ENCODE peak calls at places on chromosomes 3 and 15, in five cellular contexts. F, U, I, B and R are unnamed samples.

GRCh38 chr3:122975163-122975923 is 52.2 kb downstream of the SEMA5B start:
- DNase-seq in F (no peak), U (peak; percentile 50), I (peak; percentile 30), B (peak; percentile 11), R (no peak)

GRCh38 chr3:16253601-16254000 is 11.1 kb downstream of the DPH3 start:
- DNase-seq in F (no peak), U (no peak), I (no peak), B (no peak), R (no peak)

GRCh38 chr15:74631087-74631385 is 15.4 kb downstream of the CLK3 start:
- DNase-seq in F (no peak), U (no peak), I (no peak), B (no peak), R (no peak)

GRCh38 chr3:184565421-184566211 is 4.0 kb downstream of the EPHB3 start:
- DNase-seq in F (no peak), U (peak; percentile 64), I (no peak), B (no peak), R (no peak)

GRCh38 chr15:31489801-31490646 is 163.4 kb downstream of the KLF13 start:
- DNase-seq in F (no peak), U (peak; percentile 19), I (no peak), B (no peak), R (peak; percentile 29)

GRCh38 chr3:133667118-133667517 is 5.4 kb upstream of the TOPBP1 start:
- DNase-seq in F (no peak), U (no peak), I (no peak), B (no peak), R (no peak)

GRCh38 chr3:108234387-108234957 is 12.2 kb upstream of the IFT57 start:
- DNase-seq in F (no peak), U (no peak), I (no peak), B (no peak), R (no peak)

GRCh38 chr3:177729939-177730700 is 532.8 kb upstream of the TBL1XR1 start:
- DNase-seq in F (no peak), U (no peak), I (no peak), B (no peak), R (no peak)

GRCh38 chr3:133572158-133573053 is 1.1 kb upstream of the CDV3 start:
- DNase-seq in F (no peak), U (no peak), I (no peak), B (no peak), R (no peak)

GRCh38 chr3:141368062-141368924 is at the start of gene ZBTB38:
- DNase-seq in F (peak; percentile 89), U (no peak), I (peak; percentile 76), B (no peak), R (peak; percentile 77)

GRCh38 chr3:183502237-183502636 is 53.3 kb downstream of the KLHL6 start:
- DNase-seq in F (no peak), U (no peak), I (no peak), B (no peak), R (no peak)

GRCh38 chr3:119594066-119594465 is 3.6 kb upstream of the PLA1A start:
- DNase-seq in F (no peak), U (no peak), I (no peak), B (no peak), R (no peak)

GRCh38 chr3:184172681-184173373 is 1.8 kb upstream of the AP2M1 start:
- DNase-seq in F (no peak), U (no peak), I (no peak), B (no peak), R (no peak)

GRCh38 chr15:71228403-71228802 is 113.1 kb downstream of the THSD4 start:
- DNase-seq in F (no peak), U (no peak), I (no peak), B (no peak), R (no peak)

GRCh38 chr3:32948625-32949445 is 2.6 kb upstream of the CCR4 start:
- DNase-seq in F (no peak), U (no peak), I (no peak), B (no peak), R (no peak)

GRCh38 chr3:23114479-23114878 is 88.6 kb upstream of the UBE2E2 start:
- DNase-seq in F (no peak), U (peak; percentile 32), I (no peak), B (no peak), R (no peak)

GRCh38 chr3:111713833-111714232 is 118.7 kb upstream of the ZBED2 start:
- DNase-seq in F (no peak), U (no peak), I (no peak), B (no peak), R (no peak)

GRCh38 chr15:65801229-65801813 is 9.2 kb upstream of the DENND4A start:
- DNase-seq in F (no peak), U (no peak), I (no peak), B (no peak), R (no peak)

GRCh38 chr3:197002701-197003454 is 26.7 kb downstream of the MELTF start:
- DNase-seq in F (no peak), U (no peak), I (peak; percentile 59), B (peak; percentile 59), R (no peak)

GRCh38 chr15:56369234-56369633 is 4.0 kb downstream of the TEX9 start:
- DNase-seq in F (no peak), U (peak; percentile 52), I (no peak), B (no peak), R (no peak)

GRCh38 chr15:81182746-81183402 is 13.8 kb upstream of the IL16 start:
- DNase-seq in F (no peak), U (no peak), I (peak; percentile 40), B (no peak), R (no peak)

GRCh38 chr3:174116421-174116820 is 718.9 kb downstream of the NLGN1 start:
- DNase-seq in F (no peak), U (no peak), I (no peak), B (no peak), R (no peak)

GRCh38 chr3:194787650-194788049 is 102.0 kb downstream of the FAM43A start:
- DNase-seq in F (no peak), U (no peak), I (no peak), B (no peak), R (no peak)

GRCh38 chr3:58874795-58875194 is 175.0 kb downstream of the CFAP20DC start:
- DNase-seq in F (no peak), U (no peak), I (no peak), B (no peak), R (no peak)

GRCh38 chr3:14592390-14592789 is 52.2 kb upstream of the GRIP2 start:
- DNase-seq in F (no peak), U (no peak), I (no peak), B (no peak), R (no peak)

GRCh38 chr3:52845157-52845556 is 10.3 kb upstream of the MUSTN1 start:
- DNase-seq in F (no peak), U (no peak), I (no peak), B (no peak), R (no peak)

GRCh38 chr3:156751461-156752025 is 74.6 kb upstream of the LEKR1 start:
- DNase-seq in F (no peak), U (no peak), I (peak; percentile 78), B (no peak), R (no peak)

GRCh38 chr15:42084465-42085235 is 9.7 kb downstream of the PLA2G4D start:
- DNase-seq in F (no peak), U (peak; percentile 8), I (peak; percentile 85), B (no peak), R (no peak)